ENCODE peak calls at places on chromosomes 13 and 19, in four cellular contexts. A is psoas muscle, H is T-helper 17 cell, M is neuronal stem cell. W is an unnamed sample.
A peak's percentile ranks its signal among the peaks of the same experiment; 100 is the strongest.

GRCh38 chr13:59211636-59212035 is 952.1 kb downstream of the DIAPH3 start:
- DNase-seq in A (no peak), H (no peak), M (no peak), W (no peak)

GRCh38 chr13:104635879-104636278 is 1569.7 kb upstream of the SLC10A2 start:
- DNase-seq in A (no peak), H (no peak), M (no peak), W (no peak)

GRCh38 chr13:50386527-50387123 is 371.4 kb downstream of the KCNRG start:
- DNase-seq in A (no peak), H (no peak), M (peak; percentile 24), W (no peak)

GRCh38 chr19:29524912-29525870 is 603 bp upstream of the VSTM2B start:
- DNase-seq in A (no peak), H (no peak), M (peak; percentile 38), W (no peak)

GRCh38 chr13:65638572-65639168 is 1591.5 kb downstream of the PCDH9 start:
- DNase-seq in A (no peak), H (no peak), M (peak; percentile 6), W (no peak)

GRCh38 chr19:18612051-18612771 is 459 bp upstream of the TMEM59L start:
- DNase-seq in A (no peak), H (no peak), M (no peak), W (no peak)

GRCh38 chr19:55265173-55265572 is 6.4 kb upstream of the PPP6R1 start:
- DNase-seq in A (no peak), H (no peak), M (no peak), W (no peak)

GRCh38 chr13:73341748-73342147 is 282.9 kb downstream of the KLF5 start:
- DNase-seq in A (no peak), H (no peak), M (no peak), W (no peak)

GRCh38 chr13:29490561-29490960 is 104.9 kb downstream of the SLC7A1 start:
- DNase-seq in A (no peak), H (no peak), M (no peak), W (no peak)

GRCh38 chr13:79966502-79966901 is 374.4 kb downstream of the SPRY2 start:
- DNase-seq in A (no peak), H (no peak), M (no peak), W (no peak)

GRCh38 chr19:50008532-50008931 is 16.6 kb downstream of the VRK3 start:
- DNase-seq in A (no peak), H (no peak), M (no peak), W (no peak)

GRCh38 chr19:814108-815078 is 7.4 kb downstream of the PLPPR3 start:
- DNase-seq in A (no peak), H (no peak), M (no peak), W (no peak)

GRCh38 chr19:812049-812816 is 9.5 kb downstream of the PLPPR3 start:
- DNase-seq in A (no peak), H (no peak), M (no peak), W (no peak)

GRCh38 chr19:815079-815774 is 6.5 kb downstream of the PLPPR3 start:
- DNase-seq in A (no peak), H (no peak), M (no peak), W (no peak)

GRCh38 chr19:812819-813358 is 8.9 kb downstream of the PLPPR3 start:
- DNase-seq in A (no peak), H (no peak), M (no peak), W (no peak)

GRCh38 chr19:813359-814107 is 8.2 kb downstream of the PLPPR3 start:
- DNase-seq in A (no peak), H (no peak), M (no peak), W (no peak)
- H3K9me3 ChIP-seq in A (no peaks in the 10 kb centered on the region), H (no peaks in the 10 kb centered on the region), M (peaks cover 3% of the 10 kb centered on the region), W (no peaks in the 10 kb centered on the region)

GRCh38 chr13:94822356-94822755 is 110.0 kb upstream of the SOX21 start:
- DNase-seq in A (no peak), H (no peak), M (no peak), W (no peak)
- H3K9me3 ChIP-seq in A (no peaks in the 10 kb centered on the region), H (no peaks in the 10 kb centered on the region), M (no peaks in the 10 kb centered on the region), W (no peaks in the 10 kb centered on the region)

GRCh38 chr19:57071414-57071813 is 48.4 kb upstream of the USP29 start:
- DNase-seq in A (no peak), H (no peak), M (no peak), W (no peak)
- H3K9me3 ChIP-seq in A (peaks cover 6% of the 10 kb centered on the region), H (no peaks in the 10 kb centered on the region), M (peaks cover 23% of the 10 kb centered on the region), W (peaks cover 70% of the 10 kb centered on the region)

GRCh38 chr19:12042893-12043292 is 7.4 kb upstream of the ZNF433 start:
- DNase-seq in A (no peak), H (no peak), M (no peak), W (no peak)
- H3K9me3 ChIP-seq in A (peaks cover 33% of the 10 kb centered on the region), H (peaks cover 16% of the 10 kb centered on the region), M (peaks cover 26% of the 10 kb centered on the region), W (peaks cover 44% of the 10 kb centered on the region)

DNA sequence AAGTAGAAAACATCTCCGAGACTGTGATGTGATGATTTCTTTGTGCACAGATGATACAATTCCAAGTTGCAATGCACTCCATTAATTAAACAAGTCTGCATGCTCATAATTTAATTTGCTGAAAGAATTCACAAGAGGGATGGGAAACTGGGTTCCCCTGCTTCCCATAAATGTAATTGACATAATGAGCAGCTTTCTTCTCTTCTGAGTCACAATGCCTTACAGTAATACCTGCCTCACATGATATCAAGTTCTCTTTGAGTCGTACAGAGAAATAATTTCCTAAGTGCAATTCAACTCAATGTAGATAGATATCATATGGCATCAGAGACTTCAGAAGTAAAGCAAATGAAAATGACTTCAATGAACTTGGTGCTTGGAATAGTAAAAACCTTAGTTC is 776.0 kb downstream of the EFNB2 start:
- DNase-seq in A (no peak), H (no peak), M (no peak), W (no peak)
- H3K9me3 ChIP-seq in A (no peaks in the 10 kb centered on the region), H (no peaks in the 10 kb centered on the region), M (no peaks in the 10 kb centered on the region), W (no peaks in the 10 kb centered on the region)

GRCh38 chr19:19749332-19750130 is 16.6 kb upstream of the ZNF14 start:
- DNase-seq in A (no peak), H (no peak), M (no peak), W (no peak)

GRCh38 chr19:19752760-19753403 is 20.0 kb upstream of the ZNF14 start:
- DNase-seq in A (no peak), H (no peak), M (no peak), W (no peak)

GRCh38 chr19:19751846-19752245 is 18.9 kb upstream of the ZNF14 start:
- DNase-seq in A (no peak), H (no peak), M (no peak), W (no peak)

GRCh38 chr19:19750131-19750841 is 17.4 kb upstream of the ZNF14 start:
- DNase-seq in A (no peak), H (no peak), M (no peak), W (no peak)

GRCh38 chr19:19750842-19751790 is 18.2 kb upstream of the ZNF14 start:
- DNase-seq in A (no peak), H (no peak), M (no peak), W (no peak)
- H3K9me3 ChIP-seq in A (no peaks in the 10 kb centered on the region), H (no peaks in the 10 kb centered on the region), M (peaks cover 15% of the 10 kb centered on the region), W (peaks cover 5% of the 10 kb centered on the region)